ENCODE peak calls at places on chromosomes 16 and 17, in seven cellular contexts. B is heart right ventricle, L is Panc1, V is H7, I is Caco-2, R is vagina, P is dorsolateral prefrontal cortex. A is an unnamed sample.
A peak's percentile ranks its signal among the peaks of the same experiment; 100 is the strongest.

GRCh38 chr17:27454089-27454488 is 2.2 kb upstream of the KSR1 start:
- DNase-seq in I (no peak), V (no peak), L (no peak), R (no peak), B (no peak), P (no peak), A (no peak)

GRCh38 chr16:60991886-60992285 is 1044.4 kb downstream of the CDH8 start:
- DNase-seq in V (no peak), P (no peak), B (no peak), R (no peak), L (no peak), I (no peak), A (no peak)

GRCh38 chr16:18938986-18939385 is 12.8 kb upstream of the SMG1 start:
- DNase-seq in R (no peak), P (no peak), V (no peak), L (no peak), I (no peak), B (no peak), A (no peak)

GRCh38 chr16:69494993-69495392 is 70.6 kb downstream of the CYB5B start:
- DNase-seq in P (no peak), L (no peak), R (no peak), I (peak; percentile 31), B (no peak), V (peak; percentile 79), A (no peak)

GRCh38 chr17:21511368-21512195 is 135.4 kb downstream of the KCNJ12 start:
- DNase-seq in R (no peak), B (peak; percentile 82), P (peak; percentile 89), I (peak; percentile 82), V (peak; percentile 92), L (peak; percentile 38), A (peak; percentile 40)

GRCh38 chr16:84396537-84397008 is 28.2 kb downstream of the ATP2C2 start:
- DNase-seq in L (no peak), I (peak; percentile 84), R (no peak), V (no peak), B (no peak), P (no peak), A (no peak)

GRCh38 chr16:83187404-83187803 is 560.6 kb downstream of the CDH13 start:
- DNase-seq in R (no peak), B (no peak), I (no peak), P (no peak), L (no peak), V (no peak), A (peak; percentile 23)

GRCh38 chr16:71337631-71338030 is 20.9 kb upstream of the CALB2 start:
- DNase-seq in I (no peak), L (no peak), B (no peak), V (no peak), R (no peak), P (no peak), A (no peak)

GRCh38 chr17:73711184-73711583 is 66.9 kb upstream of the SDK2 start:
- DNase-seq in I (no peak), V (no peak), B (no peak), P (no peak), L (no peak), R (no peak), A (no peak)

GRCh38 chr17:81443269-81443668 is 48.0 kb downstream of the BAHCC1 start:
- DNase-seq in I (no peak), B (no peak), R (no peak), P (no peak), V (no peak), L (no peak), A (no peak)

GRCh38 chr16:4830408-4830807 is 16.7 kb downstream of the GLYR1 start:
- DNase-seq in B (peak; percentile 40), L (no peak), V (no peak), R (no peak), P (no peak), I (no peak), A (no peak)

GRCh38 chr17:76987486-76987885 is 119.3 kb downstream of the MGAT5B start:
- DNase-seq in P (no peak), I (no peak), R (no peak), B (no peak), L (no peak), V (no peak), A (no peak)

DNA sequence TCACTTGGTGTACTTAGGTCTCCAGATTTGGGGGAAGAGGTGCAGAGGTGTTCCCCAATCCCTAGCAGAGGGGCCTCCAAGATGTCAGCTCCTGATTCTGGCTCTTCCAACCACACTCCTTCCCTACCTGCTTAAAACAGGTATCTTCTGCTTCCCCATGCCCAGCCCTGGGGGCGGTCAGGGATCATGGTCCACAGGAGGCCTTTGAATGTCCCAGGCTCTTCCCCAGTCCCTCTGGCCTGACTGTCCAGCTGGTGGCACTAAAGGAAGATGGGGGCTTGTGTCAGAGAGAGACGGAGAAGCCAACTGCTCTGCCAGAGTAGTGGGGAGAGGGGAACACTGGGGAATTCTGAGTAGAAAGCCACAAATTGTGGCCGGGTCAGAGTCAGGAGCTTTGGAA is 3.8 kb downstream of the ARL4D start:
- DNase-seq in P (no peak), L (no peak), B (no peak), V (no peak), I (no peak), R (no peak), A (no peak)
- H3K4me3 ChIP-seq in P (no peak overlapping the region), L (no peak overlapping the region), B (no peak overlapping the region), V (peak overlapping the region; percentile 40), I (no peak overlapping the region), R (no peak overlapping the region), A (no peak overlapping the region)

GRCh38 chr16:53097190-53097589 is 42.4 kb downstream of the CHD9 start:
- DNase-seq in I (no peak), L (no peak), B (no peak), R (no peak), P (no peak), V (no peak), A (no peak)

GRCh38 chr16:53098526-53099317 is 43.9 kb downstream of the CHD9 start:
- DNase-seq in V (peak; percentile 48), R (no peak), I (peak; percentile 24), B (peak; percentile 89), P (no peak), L (no peak), A (peak; percentile 99)

GRCh38 chr16:53100131-53100748 is 45.4 kb downstream of the CHD9 start:
- DNase-seq in I (no peak), L (no peak), V (no peak), B (no peak), R (no peak), P (no peak), A (no peak)

GRCh38 chr16:53100889-53101288 is 46.1 kb downstream of the CHD9 start:
- DNase-seq in I (no peak), V (no peak), B (no peak), L (no peak), P (no peak), R (no peak), A (no peak)

DNA sequence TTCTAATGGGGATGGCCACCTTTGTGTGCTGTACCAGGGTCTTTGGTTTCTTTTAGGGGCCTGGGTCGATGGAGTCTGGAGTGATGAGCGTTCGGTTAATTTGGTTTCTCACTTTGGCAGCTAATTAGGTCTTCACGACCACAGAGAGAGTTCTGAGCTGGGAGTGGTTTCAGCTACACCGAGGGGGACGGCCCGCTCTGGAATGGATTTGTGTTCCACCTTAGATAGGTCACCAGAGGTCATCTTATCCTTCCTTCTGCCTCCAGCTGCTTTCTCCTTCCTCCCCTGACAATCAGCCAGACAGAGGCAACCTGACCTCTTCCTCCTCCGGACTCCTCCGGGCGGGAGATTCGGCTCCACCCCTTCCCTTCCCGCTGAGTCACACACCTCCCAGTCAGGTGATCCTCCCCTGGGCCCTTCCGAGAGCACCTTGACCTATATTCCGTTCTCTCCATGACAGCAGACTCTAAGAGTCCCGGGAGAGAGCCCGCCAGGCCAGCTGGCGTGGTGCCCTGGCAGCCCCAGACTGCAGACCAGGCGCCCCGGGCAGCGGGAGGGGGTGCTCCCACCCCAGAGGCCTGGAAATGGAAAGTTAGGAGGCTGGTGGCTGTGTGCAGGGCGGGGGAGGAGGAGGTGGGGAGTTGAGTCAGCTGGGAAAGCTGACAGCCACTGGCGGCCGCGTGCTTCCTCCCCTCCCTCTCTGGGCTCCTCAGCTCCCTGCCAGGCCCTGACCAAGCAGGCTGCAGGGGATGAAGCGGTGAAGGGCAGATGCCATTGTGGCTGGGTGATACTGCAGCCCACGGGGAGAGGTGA is 44.7 kb downstream of the CHD9 start:
- DNase-seq in B (peak; percentile 93), R (no peak), P (peak; percentile 70), I (peak; percentile 91), V (peak; percentile 93), L (no peak), A (peak; percentile 87)
- H3K4me3 ChIP-seq in B (peak overlapping the region; percentile 53), R (peak overlapping the region; percentile 48), P (peak overlapping the region; percentile 54), I (peak overlapping the region; percentile 46), V (peak overlapping the region; percentile 47), L (peak overlapping the region; percentile 29), A (peak overlapping the region; percentile 47)

DNA sequence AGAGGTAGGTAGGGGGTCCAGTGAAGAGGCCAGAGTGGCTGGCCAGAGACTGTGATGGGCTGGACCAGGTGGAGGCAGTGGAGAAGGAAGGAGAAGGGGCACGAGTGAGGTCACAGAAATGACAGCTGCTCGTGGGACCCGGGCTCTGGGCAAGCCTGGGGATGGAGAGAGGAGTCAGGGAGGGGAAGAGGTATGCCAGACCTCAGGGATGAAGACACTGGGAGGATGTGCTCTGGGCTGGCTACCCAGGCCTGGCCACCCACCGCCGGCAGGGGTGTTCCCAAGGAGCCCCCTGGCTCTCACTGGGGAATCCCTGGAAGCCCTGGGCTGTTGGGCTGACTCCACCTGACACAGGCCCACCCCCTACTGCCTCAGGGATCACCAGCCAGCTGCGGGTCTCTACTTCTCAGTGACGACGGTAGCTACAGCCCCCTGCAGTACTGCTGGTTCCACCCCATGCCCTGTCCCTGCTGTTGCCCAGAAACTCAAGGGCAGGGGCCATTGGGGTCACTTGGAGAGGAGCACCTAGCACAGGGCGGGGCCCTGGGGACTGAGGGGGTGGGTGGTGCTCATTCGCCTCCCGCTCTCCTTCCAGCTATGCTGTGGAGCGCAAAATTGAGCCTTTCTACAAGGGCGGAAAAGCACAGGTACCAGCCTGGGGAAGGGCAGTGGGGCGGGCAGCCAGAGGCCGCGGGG is 1.8 kb downstream of the TBL3 start:
- DNase-seq in I (no peak), P (no peak), B (no peak), V (no peak), L (no peak), R (no peak), A (no peak)
- H3K4me3 ChIP-seq in I (no peak overlapping the region), P (no peak overlapping the region), B (no peak overlapping the region), V (no peak overlapping the region), L (no peak overlapping the region), R (no peak overlapping the region), A (no peak overlapping the region)

GRCh38 chr16:17364319-17365210 is 106.2 kb downstream of the XYLT1 start:
- DNase-seq in P (no peak), I (no peak), B (no peak), V (no peak), L (no peak), R (no peak), A (peak; percentile 96)
- H3K4me3 ChIP-seq in P (no peak overlapping the region), I (no peak overlapping the region), B (no peak overlapping the region), V (no peak overlapping the region), L (no peak overlapping the region), R (no peak overlapping the region), A (no peak overlapping the region)

GRCh38 chr17:32875230-32875903 is 1.6 kb downstream of the MYO1D start:
- DNase-seq in V (no peak), I (no peak), B (no peak), R (no peak), L (no peak), P (no peak), A (no peak)
- H3K4me3 ChIP-seq in V (no peak overlapping the region), I (peak overlapping the region; percentile 94), B (peak overlapping the region; percentile 74), R (peak overlapping the region; percentile 81), L (peak overlapping the region; percentile 59), P (peak overlapping the region; percentile 83), A (no peak overlapping the region)

DNA sequence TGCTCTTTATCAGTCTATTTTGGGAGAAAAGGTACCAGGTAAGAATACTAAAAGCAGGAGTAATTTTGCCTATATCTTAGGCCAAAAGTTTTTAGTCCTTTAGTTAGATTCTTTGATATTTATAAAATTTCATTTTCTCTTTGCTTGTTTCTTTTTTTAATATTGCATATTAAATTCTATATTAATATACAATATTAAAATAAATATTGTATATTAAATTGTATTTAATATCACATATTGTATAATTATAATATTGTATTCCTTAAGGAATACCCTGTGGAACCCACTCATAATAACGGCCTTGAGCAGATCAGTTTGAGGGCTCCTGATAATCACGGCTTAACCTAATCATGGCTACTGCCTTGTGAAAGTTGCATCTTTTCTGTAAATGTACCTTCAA is 1.9 kb downstream of the CEP95 start:
- DNase-seq in I (no peak), P (no peak), R (no peak), B (no peak), V (no peak), L (no peak), A (no peak)
- H3K4me3 ChIP-seq in I (no peak overlapping the region), P (no peak overlapping the region), R (no peak overlapping the region), B (peak overlapping the region; percentile 94), V (no peak overlapping the region), L (peak overlapping the region; percentile 88), A (peak overlapping the region; percentile 99)

A was measured in skeletal muscle cell.